ENCODE peak calls at places on chromosomes 13 and 19, in seven cellular contexts. G, M, O, J, C, S and F are unnamed samples.

GRCh38 chr19:19320362-19321142 is at the start of the genes MAU2 and SUGP1:
- DNase-seq in G (peak; percentile 94), M (peak; percentile 87), O (peak; percentile 61), J (peak; percentile 89), C (peak; percentile 96), S (peak; percentile 89), F (peak; percentile 90)

GRCh38 chr19:2294377-2295335 is 12.7 kb upstream of the PEAK3 start:
- DNase-seq in G (peak; percentile 81), M (peak; percentile 61), O (no peak), J (no peak), C (no peak), S (no peak), F (no peak)

GRCh38 chr13:61810065-61810464 is 394.4 kb upstream of the PCDH20 start:
- DNase-seq in G (no peak), M (no peak), O (no peak), J (no peak), C (no peak), S (no peak), F (no peak)

GRCh38 chr13:107301724-107302374 is 733.9 kb upstream of the ARGLU1 start:
- DNase-seq in G (peak; percentile 44), M (no peak), O (no peak), J (peak; percentile 17), C (peak; percentile 50), S (no peak), F (no peak)

GRCh38 chr19:32889137-32889934 is 19.8 kb upstream of the SLC7A9 start:
- DNase-seq in G (no peak), M (no peak), O (no peak), J (no peak), C (no peak), S (no peak), F (no peak)

GRCh38 chr19:1646931-1647663 is 5.3 kb downstream of the TCF3 start:
- DNase-seq in G (no peak), M (no peak), O (no peak), J (no peak), C (no peak), S (no peak), F (no peak)

GRCh38 chr13:90413548-90413947 is 933.9 kb upstream of the MIR17HG start:
- DNase-seq in G (no peak), M (no peak), O (no peak), J (no peak), C (no peak), S (no peak), F (no peak)

GRCh38 chr13:75806101-75806500 is 170.0 kb downstream of the LMO7 start:
- DNase-seq in G (no peak), M (no peak), O (no peak), J (no peak), C (no peak), S (no peak), F (peak; percentile 22)

GRCh38 chr19:43416951-43417623 is 2.4 kb downstream of the TEX101 start:
- DNase-seq in G (no peak), M (no peak), O (no peak), J (no peak), C (no peak), S (no peak), F (no peak)

GRCh38 chr13:65921933-65922332 is 1308.2 kb downstream of the PCDH9 start:
- DNase-seq in G (peak; percentile 22), M (no peak), O (no peak), J (no peak), C (no peak), S (no peak), F (peak; percentile 23)

GRCh38 chr13:73368608-73369007 is 309.8 kb downstream of the KLF5 start:
- DNase-seq in G (no peak), M (no peak), O (no peak), J (no peak), C (no peak), S (no peak), F (peak; percentile 98)

GRCh38 chr13:28685892-28686291 is 27.0 kb downstream of the POMP start:
- DNase-seq in G (no peak), M (no peak), O (no peak), J (no peak), C (no peak), S (no peak), F (no peak)

GRCh38 chr19:28737526-28737925 is 475.4 kb downstream of the UQCRFS1 start:
- DNase-seq in G (peak; percentile 7), M (no peak), O (no peak), J (no peak), C (peak; percentile 37), S (no peak), F (no peak)

GRCh38 chr13:47455581-47455980 is 545.5 kb downstream of the SUCLA2 start:
- DNase-seq in G (peak; percentile 20), M (no peak), O (no peak), J (no peak), C (no peak), S (no peak), F (no peak)

GRCh38 chr13:32164622-32165268 is 133.2 kb downstream of the FRY start:
- DNase-seq in G (peak; percentile 84), M (no peak), O (no peak), J (peak; percentile 51), C (peak; percentile 81), S (no peak), F (peak; percentile 40)

GRCh38 chr13:29046588-29046987 is 226.4 kb downstream of the MTUS2 start:
- DNase-seq in G (no peak), M (no peak), O (no peak), J (no peak), C (peak; percentile 30), S (no peak), F (no peak)

GRCh38 chr13:46639033-46639981 is 86.3 kb downstream of the LRCH1 start:
- DNase-seq in G (no peak), M (no peak), O (no peak), J (no peak), C (no peak), S (no peak), F (no peak)

GRCh38 chr13:23671367-23671766 is 101.2 kb downstream of the TNFRSF19 start:
- DNase-seq in G (no peak), M (no peak), O (no peak), J (no peak), C (no peak), S (no peak), F (no peak)

GRCh38 chr19:57850553-57851017 is 926 bp downstream of the ZNF587 start:
- DNase-seq in G (peak; percentile 42), M (no peak), O (no peak), J (peak; percentile 74), C (peak; percentile 56), S (no peak), F (peak; percentile 85)

GRCh38 chr13:45367995-45368394 is 27.0 kb upstream of the TPT1 start:
- DNase-seq in G (no peak), M (no peak), O (no peak), J (no peak), C (no peak), S (no peak), F (peak; percentile 56)

GRCh38 chr19:39590265-39590664 is 12.1 kb upstream of the LGALS13 start:
- DNase-seq in G (peak; percentile 14), M (no peak), O (no peak), J (peak; percentile 4), C (peak; percentile 66), S (no peak), F (no peak)

GRCh38 chr19:47215581-47215980 is 15.4 kb downstream of the BBC3 start:
- DNase-seq in G (no peak), M (no peak), O (no peak), J (no peak), C (no peak), S (no peak), F (no peak)

GRCh38 chr19:47221890-47222289 is 9.1 kb downstream of the BBC3 start:
- DNase-seq in G (no peak), M (no peak), O (no peak), J (no peak), C (no peak), S (no peak), F (no peak)

GRCh38 chr19:47225746-47226425 is 5.1 kb downstream of the BBC3 start:
- DNase-seq in G (peak; percentile 93), M (peak; percentile 89), O (no peak), J (peak; percentile 84), C (peak; percentile 96), S (peak; percentile 89), F (peak; percentile 34)

GRCh38 chr19:47226426-47227346 is 4.3 kb downstream of the BBC3 start:
- DNase-seq in G (peak; percentile 80), M (peak; percentile 82), O (no peak), J (peak; percentile 54), C (peak; percentile 66), S (peak; percentile 92), F (no peak)

DNA sequence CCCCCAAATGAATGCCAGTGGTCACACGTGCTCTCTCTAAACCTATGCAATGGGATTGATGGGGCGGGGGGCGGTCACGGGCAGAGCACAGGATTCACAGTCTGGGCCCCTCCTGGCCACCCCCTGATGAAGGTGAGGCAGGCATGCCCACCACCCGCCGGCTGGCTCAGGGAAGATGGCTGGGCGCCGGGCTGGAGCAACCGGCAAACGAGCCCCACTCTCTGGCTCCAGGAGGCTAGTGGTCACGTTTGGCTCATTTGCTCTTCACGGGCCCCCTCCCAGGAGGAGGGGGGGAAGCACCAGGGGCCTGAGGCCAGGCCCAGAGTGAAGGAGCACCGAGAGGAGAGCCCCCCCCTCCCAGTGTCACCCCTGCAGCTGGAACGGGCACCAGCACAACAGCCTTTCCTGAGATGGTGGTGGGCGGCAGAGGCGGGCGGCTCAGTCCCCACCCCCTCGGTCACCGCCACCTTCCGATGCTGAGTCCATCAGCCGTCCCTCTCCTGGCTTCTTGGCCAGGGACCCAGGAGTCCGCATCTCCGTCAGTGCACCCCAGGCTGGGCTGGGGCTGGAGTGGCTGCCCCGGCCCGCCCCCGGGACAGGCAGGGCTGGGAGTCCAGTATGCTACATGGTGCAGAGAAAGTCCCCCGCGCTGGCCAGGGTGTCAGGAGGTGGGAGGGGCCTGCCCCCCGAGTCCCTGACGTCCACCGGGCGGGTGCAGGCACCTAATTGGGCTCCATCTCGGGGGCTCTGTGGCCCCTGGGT is 9.7 kb downstream of the BBC3 start:
- DNase-seq in G (no peak), M (no peak), O (no peak), J (no peak), C (no peak), S (no peak), F (no peak)
- TF ChIP-seq CTCF in G (no peak), M (no peak), O (no peak), J (no peak), C (no peak), S (no peak), F (no peak)

DNA sequence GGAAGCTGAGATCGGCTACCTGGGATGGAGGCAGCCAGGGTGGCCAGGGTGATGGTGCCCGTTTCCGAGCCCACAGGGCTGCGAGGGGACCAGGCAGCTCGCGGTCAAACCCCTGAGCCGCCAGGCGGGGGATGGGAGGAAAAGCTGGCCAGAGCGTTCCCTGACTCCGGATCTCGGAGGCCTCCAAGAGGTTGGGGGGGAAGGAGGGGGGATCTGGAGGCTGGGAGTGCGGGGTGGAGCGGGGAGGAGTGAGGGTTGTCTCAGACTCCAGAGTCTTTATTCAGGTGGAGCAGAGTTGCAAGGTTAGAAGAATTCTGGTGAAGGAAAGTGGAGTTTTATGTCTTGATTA is 1.1 kb downstream of the CACNG7 start:
- DNase-seq in G (peak; percentile 23), M (no peak), O (no peak), J (no peak), C (peak; percentile 86), S (no peak), F (no peak)
- H3K4me3 ChIP-seq in G (peak overlapping the region; percentile 27), M (no peak overlapping the region), O (peak overlapping the region; percentile 39), J (no peak overlapping the region), C (peak overlapping the region; percentile 99), S (no peak overlapping the region), F (no peak overlapping the region)

GRCh38 chr19:17909017-17909732 is 23.6 kb upstream of the CCDC124 start:
- DNase-seq in G (no peak), M (no peak), O (no peak), J (no peak), C (peak; percentile 49), S (no peak), F (peak; percentile 26)
- H3K27me3 ChIP-seq in G (no peaks in the 10 kb centered on the region), M (no peaks in the 10 kb centered on the region), O (no peaks in the 10 kb centered on the region), J (no peaks in the 10 kb centered on the region), C (no peaks in the 10 kb centered on the region), S (no peaks in the 10 kb centered on the region), F (no peaks in the 10 kb centered on the region)

GRCh38 chr19:41377977-41378707 is 1.8 kb downstream of the TMEM91 start:
- DNase-seq in G (no peak), M (peak; percentile 41), O (no peak), J (no peak), C (peak; percentile 65), S (no peak), F (no peak)
- TF ChIP-seq CTCF in G (peak; percentile 10), M (no peak), O (no peak), J (peak; percentile 2), C (peak; percentile 47), S (no peak), F (no peak)